ENCODE peak calls at places on chromosome 19, in four cellular contexts. B is epithelial cell of prostate, F is lung microvascular endothelial cell, V is T-helper 9 cell. C is an unnamed sample.

GRCh38 chr19:7792286-7792685 is 29.2 kb downstream of the CLEC4M start:
- DNase-seq in B (no peak), V (no peak), F (no peak), C (no peak)

GRCh38 chr19:19711306-19711933 is 21.5 kb downstream of the ZNF14 start:
- DNase-seq in B (no peak), V (no peak), F (no peak), C (no peak)

GRCh38 chr19:325937-326565 is 18.5 kb downstream of the MIER2 start:
- DNase-seq in F (no peak), B (no peak), V (no peak), C (no peak)

GRCh38 chr19:11023016-11023415 is 62.2 kb downstream of the SMARCA4 start:
- DNase-seq in B (no peak), F (no peak), V (no peak), C (no peak)

GRCh38 chr19:12779162-12779993 is 4.0 kb upstream of the HOOK2 start:
- DNase-seq in F (peak; percentile 89), V (no peak), B (no peak), C (peak; percentile 25)

GRCh38 chr19:49929121-49929610 is at the start of the genes ATF5 and NUP62:
- DNase-seq in V (peak; percentile 91), B (no peak), F (peak; percentile 89), C (peak; percentile 79)

GRCh38 chr19:51026554-51026831 is at the start of gene KLK11:
- DNase-seq in B (no peak), V (no peak), F (no peak), C (no peak)

GRCh38 chr19:55210120-55210493 is 806 bp upstream of the PTPRH start:
- DNase-seq in F (peak; percentile 28), B (peak; percentile 91), V (no peak), C (peak; percentile 94)

GRCh38 chr19:46081928-46082727 is 41.3 kb upstream of the IGFL4 start:
- DNase-seq in F (peak; percentile 75), B (no peak), V (no peak), C (no peak)

GRCh38 chr19:47032171-47032811 is 12.7 kb downstream of the NPAS1 start:
- DNase-seq in B (no peak), V (peak; percentile 58), F (peak; percentile 49), C (no peak)

GRCh38 chr19:41746593-41747227 is 8.6 kb upstream of the CEACAM6 start:
- DNase-seq in F (peak; percentile 51), V (peak; percentile 8), B (no peak), C (peak; percentile 39)

GRCh38 chr19:29833614-29834261 is 21.9 kb downstream of the CCNE1 start:
- DNase-seq in F (no peak), B (no peak), V (no peak), C (no peak)

GRCh38 chr19:6379744-6380143 is 4.0 kb upstream of the PSPN start:
- DNase-seq in B (no peak), V (no peak), F (no peak), C (no peak)

GRCh38 chr19:5967994-5968430 is 9.9 kb downstream of the RANBP3 start:
- DNase-seq in F (peak; percentile 94), B (peak; percentile 46), V (peak; percentile 54), C (peak; percentile 51)

GRCh38 chr19:16252459-16253205 is 54.9 kb downstream of the AP1M1 start:
- DNase-seq in B (no peak), V (no peak), F (no peak), C (no peak)

GRCh38 chr19:1004204-1004802 is 4.1 kb downstream of the GRIN3B start:
- DNase-seq in V (no peak), F (no peak), B (no peak), C (no peak)

GRCh38 chr19:13846533-13847032 is 30.4 kb upstream of the NANOS3 start:
- DNase-seq in V (peak; percentile 94), F (peak; percentile 98), B (no peak), C (peak; percentile 86)

GRCh38 chr19:2302319-2303208 is 5.4 kb downstream of the LINGO3 start:
- DNase-seq in F (peak; percentile 61), B (no peak), V (no peak), C (no peak)

GRCh38 chr19:51572415-51572814 is 1.3 kb downstream of the ZNF175 start:
- DNase-seq in B (no peak), F (peak; percentile 65), V (no peak), C (no peak)

GRCh38 chr19:30518965-30519606 is 146.9 kb downstream of the ZNF536 start:
- DNase-seq in V (no peak), F (no peak), B (no peak), C (no peak)

GRCh38 chr19:16423891-16424290 is 47.9 kb downstream of the EPS15L1 start:
- DNase-seq in V (no peak), B (no peak), F (no peak), C (no peak)

GRCh38 chr19:44814517-44814916 is 5.6 kb downstream of the BCAM start:
- DNase-seq in B (no peak), V (no peak), F (no peak), C (no peak)

GRCh38 chr19:32691952-32692726 is 518 bp downstream of the NUDT19 start:
- DNase-seq in B (no peak), F (peak; percentile 92), V (peak; percentile 26), C (peak; percentile 54)

GRCh38 chr19:51570962-51571575 is at the start of gene ZNF175:
- DNase-seq in F (peak; percentile 98), V (peak; percentile 65), B (peak; percentile 65), C (peak; percentile 89)

GRCh38 chr19:34962945-34963530 is 991 bp downstream of the ZNF792 start:
- DNase-seq in F (peak; percentile 43), V (no peak), B (no peak), C (no peak)

GRCh38 chr19:8611890-8612806 is 1.6 kb upstream of the ADAMTS10 start:
- DNase-seq in F (peak; percentile 23), B (no peak), V (no peak), C (no peak)

C was measured in foreskin keratinocyte.